ENCODE peak calls at places on chromosomes 5 and 9, in four cellular contexts. A is uterus, G is tibial nerve, J is upper lobe of left lung. F is an unnamed sample. For H3K36me3, the result is how much of the 10 kb centered on the place peaks cover.

GRCh38 chr5:64207978-64208377 is 42.3 kb downstream of the RNF180 start:
- DNase-seq in A (no peak), G (no peak), J (no peak), F (no peak)

GRCh38 chr9:86940774-86941173 is 6.5 kb downstream of the GAS1 start:
- DNase-seq in A (no peak), G (no peak), J (no peak), F (no peak)

GRCh38 chr5:34897646-34898045 is 17.7 kb downstream of the RAD1 start:
- DNase-seq in A (no peak), G (no peak), J (no peak), F (no peak)

GRCh38 chr9:123438321-123438720 is 82.3 kb downstream of the CRB2 start:
- DNase-seq in A (no peak), G (no peak), J (no peak), F (no peak)

GRCh38 chr9:136052433-136052880 is 42.6 kb downstream of the NACC2 start:
- DNase-seq in A (no peak), G (no peak), J (peak), F (no peak)

GRCh38 chr5:147578228-147579024 is 68.6 kb upstream of the DPYSL3 start:
- DNase-seq in A (no peak), G (no peak), J (no peak), F (no peak)

GRCh38 chr5:158798140-158798539 is 301.6 kb downstream of the EBF1 start:
- DNase-seq in A (no peak), G (no peak), J (no peak), F (no peak)

GRCh38 chr9:96442491-96442890 is 7.5 kb upstream of the HABP4 start:
- DNase-seq in A (no peak), G (no peak), J (no peak), F (no peak)

GRCh38 chr5:57291903-57292302 is 118.0 kb downstream of the GPBP1 start:
- DNase-seq in A (no peak), G (no peak), J (no peak), F (no peak)

GRCh38 chr5:128826290-128826689 is 139.0 kb upstream of the SLC27A6 start:
- DNase-seq in A (no peak), G (no peak), J (no peak), F (no peak)

GRCh38 chr5:110561510-110561909 is 165.0 kb downstream of the TMEM232 start:
- DNase-seq in A (no peak), G (no peak), J (no peak), F (no peak)

DNA sequence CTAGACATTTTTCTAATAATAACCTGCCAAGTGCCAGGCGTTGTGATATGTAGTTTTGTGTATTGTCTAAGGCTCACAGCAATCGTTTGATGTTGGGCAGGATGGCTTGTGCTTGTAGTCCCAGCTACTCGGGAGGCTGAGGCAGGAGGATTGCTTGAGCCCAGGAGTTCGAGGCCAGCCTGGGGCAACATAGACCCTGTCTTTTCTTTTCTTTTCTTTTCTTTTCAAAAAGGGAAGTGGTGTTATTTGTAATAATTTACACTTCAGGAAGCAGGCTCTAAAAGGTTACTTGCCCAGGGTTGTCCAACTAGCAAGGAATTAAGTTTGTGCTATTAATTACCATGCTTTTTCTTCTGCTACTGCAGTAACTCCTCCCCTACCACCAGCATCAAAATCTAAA is 3.2 kb downstream of the ZNF131 start:
- DNase-seq in A (no peak), G (no peak), J (no peak), F (no peak)
- H3K4me3 ChIP-seq in A (no peak), G (no peak), J (no peak), F (no peak)

DNA sequence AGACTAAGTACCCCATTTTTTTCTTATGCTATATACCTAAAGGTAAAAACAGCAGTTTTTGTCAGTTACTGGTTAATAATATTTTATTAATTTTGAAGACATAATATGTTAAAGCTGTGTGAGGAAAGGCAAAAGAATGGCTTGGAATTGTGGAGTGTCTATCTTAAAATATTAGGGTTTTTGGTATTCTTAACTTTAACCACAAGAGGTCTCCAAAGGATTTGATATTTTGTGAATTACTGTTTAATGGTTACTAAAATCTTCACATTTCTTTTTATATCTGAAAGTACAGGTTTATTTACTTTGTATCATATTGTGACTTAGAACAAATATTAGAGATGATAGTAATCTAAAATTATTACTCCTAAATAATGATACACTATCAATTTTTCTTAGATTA is 32.0 kb upstream of the DHFR start:
- DNase-seq in A (no peak), G (no peak), J (no peak), F (no peak)
- TF ChIP-seq CTCF in A (peak), G (peak), J (peak), F (no peak)

GRCh38 chr9:125312411-125312810 is 50.8 kb downstream of the GAPVD1 start:
- DNase-seq in A (no peak), G (no peak), J (no peak), F (no peak)
- H3K36me3 ChIP-seq in A (under half), G (under half), J (under half), F (under half)

DNA sequence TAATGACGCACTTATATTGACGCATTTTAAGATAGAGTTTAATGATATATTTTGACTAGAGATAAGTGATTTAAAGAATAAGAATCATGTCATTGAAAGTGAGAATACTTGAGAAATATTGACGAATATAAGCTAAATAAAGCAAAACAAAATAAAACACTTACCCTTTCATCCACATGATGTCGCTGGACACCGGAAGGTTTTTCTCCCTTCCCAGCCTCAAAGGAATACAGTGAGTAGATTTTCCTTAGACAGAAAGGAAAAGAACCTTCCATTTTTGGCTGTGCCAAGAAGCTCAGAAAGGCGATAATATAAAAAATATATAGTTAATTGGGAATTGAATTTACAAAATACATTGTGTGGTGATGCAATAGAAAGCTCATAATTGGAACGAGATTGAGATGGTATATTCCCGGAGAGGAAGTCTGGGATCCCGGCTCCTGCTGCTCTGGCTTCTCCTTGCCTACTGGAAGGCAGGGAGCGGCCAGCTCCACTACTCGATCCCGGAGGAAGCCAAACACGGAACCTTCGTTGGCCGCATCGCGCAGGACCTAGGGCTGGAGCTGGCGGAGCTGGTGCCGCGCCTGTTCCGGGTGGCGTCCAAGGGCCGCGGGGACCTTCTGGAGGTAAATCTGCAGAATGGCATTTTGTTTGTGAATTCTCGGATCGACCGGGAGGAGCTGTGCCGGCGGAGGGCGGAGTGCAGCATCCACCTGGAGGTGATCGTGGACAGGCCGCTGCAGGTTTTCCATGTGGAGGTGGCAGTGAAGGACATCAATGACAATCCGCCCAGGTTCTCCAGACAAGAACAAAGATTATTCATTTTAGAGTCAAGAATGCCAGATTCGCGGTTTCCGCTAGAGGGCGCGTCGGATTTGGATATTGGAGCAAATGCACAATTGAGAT is at the start of gene PCDHA5:
- DNase-seq in A (no peak), G (peak), J (peak), F (no peak)
- H3K4me3 ChIP-seq in A (no peak), G (no peak), J (no peak), F (no peak)

F was measured in heart right ventricle.